ENCODE peak calls at places on chromosomes 1 and 21, in six cellular contexts. B is left ventricle myocardium inferior, P is stomach, M is heart left ventricle, T is heart right ventricle, A is endothelial cell of umbilical vein. E is an unnamed sample.
A peak's percentile ranks its signal among the peaks of the same experiment; 100 is the strongest.

GRCh38 chr1:239630767-239631166 is 244.4 kb downstream of the CHRM3 start:
- DNase-seq in B (no peak), P (no peak), M (no peak), T (no peak), A (no peak), E (no peak)

GRCh38 chr1:50368179-50369007 is 54.9 kb downstream of the DMRTA2 start:
- DNase-seq in B (no peak), P (peak; percentile 42), M (no peak), T (no peak), A (peak; percentile 26), E (peak; percentile 38)

GRCh38 chr1:167161242-167161641 is 59.4 kb upstream of the POU2F1 start:
- DNase-seq in B (no peak), P (no peak), M (no peak), T (no peak), A (no peak), E (no peak)

GRCh38 chr1:230815277-230815676 is 53.0 kb downstream of the C1orf198 start:
- DNase-seq in B (no peak), P (no peak), M (no peak), T (no peak), A (no peak), E (no peak)

GRCh38 chr1:89823679-89824292 is 3.0 kb downstream of the LRRC8D start:
- DNase-seq in B (no peak), P (no peak), M (no peak), T (no peak), A (no peak), E (no peak)

GRCh38 chr1:172906778-172907592 is 143.8 kb downstream of the TNFSF18 start:
- DNase-seq in B (no peak), P (no peak), M (no peak), T (no peak), A (peak; percentile 96), E (no peak)

GRCh38 chr1:158163000-158163947 is 17.4 kb upstream of the CD1D start:
- DNase-seq in B (no peak), P (no peak), M (no peak), T (no peak), A (no peak), E (no peak)

GRCh38 chr1:7223334-7224080 is 438.3 kb downstream of the CAMTA1 start:
- DNase-seq in B (no peak), P (no peak), M (no peak), T (no peak), A (no peak), E (no peak)

GRCh38 chr21:35428489-35428888 is 379.4 kb upstream of the RUNX1 start:
- DNase-seq in B (peak; percentile 32), P (no peak), M (peak; percentile 35), T (peak; percentile 14), A (no peak), E (peak; percentile 34)

GRCh38 chr1:230863449-230863848 is 4.9 kb downstream of the C1orf198 start:
- DNase-seq in B (peak; percentile 42), P (peak; percentile 82), M (no peak), T (no peak), A (no peak), E (peak; percentile 53)

GRCh38 chr1:6511056-6511455 is 19.6 kb upstream of the PLEKHG5 start:
- DNase-seq in B (no peak), P (no peak), M (no peak), T (no peak), A (no peak), E (no peak)

GRCh38 chr1:213440766-213441165 is 389.7 kb downstream of the RPS6KC1 start:
- DNase-seq in B (no peak), P (no peak), M (no peak), T (no peak), A (no peak), E (no peak)

GRCh38 chr1:239719642-239720258 is 333.4 kb downstream of the CHRM3 start:
- DNase-seq in B (no peak), P (no peak), M (no peak), T (no peak), A (no peak), E (no peak)

GRCh38 chr1:14891991-14892390 is 261.6 kb upstream of the TMEM51 start:
- DNase-seq in B (no peak), P (no peak), M (no peak), T (no peak), A (no peak), E (no peak)

GRCh38 chr1:110450928-110451327 is at the start of gene PROK1:
- DNase-seq in B (no peak), P (no peak), M (no peak), T (no peak), A (no peak), E (no peak)

GRCh38 chr1:232477728-232478127 is 152.2 kb downstream of the SIPA1L2 start:
- DNase-seq in B (no peak), P (no peak), M (peak; percentile 31), T (no peak), A (no peak), E (peak; percentile 39)

GRCh38 chr1:180639871-180640270 is 8.0 kb downstream of the XPR1 start:
- DNase-seq in B (no peak), P (no peak), M (no peak), T (no peak), A (no peak), E (no peak)

GRCh38 chr1:116853680-116854191 is 56.0 kb upstream of the PTGFRN start:
- DNase-seq in B (no peak), P (peak; percentile 35), M (no peak), T (no peak), A (peak; percentile 94), E (no peak)

GRCh38 chr1:38964140-38964548 is 22.5 kb upstream of the RHBDL2 start:
- DNase-seq in B (no peak), P (no peak), M (no peak), T (no peak), A (no peak), E (no peak)

DNA sequence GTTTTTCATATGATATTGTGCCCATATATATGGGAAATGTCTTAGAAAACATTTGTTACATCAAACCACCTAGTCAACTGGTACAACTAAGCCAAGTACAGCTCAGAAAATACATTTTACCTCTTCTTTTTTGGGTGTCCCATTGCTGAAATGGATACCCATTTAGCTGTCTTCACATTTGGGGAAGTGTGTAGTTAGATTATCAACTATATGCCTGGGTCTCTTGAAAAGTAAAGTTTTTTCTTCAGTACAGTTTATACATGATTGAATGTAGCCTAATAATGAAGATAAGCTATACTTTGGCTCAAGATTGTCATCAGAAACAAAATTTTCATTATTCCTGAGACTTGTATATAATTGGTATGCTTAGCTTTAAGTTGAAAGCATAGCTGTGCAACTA is 2.0 kb downstream of the AGO3 start:
- DNase-seq in B (no peak), P (no peak), M (no peak), T (no peak), A (no peak), E (no peak)
- TF ChIP-seq CTCF in B (no peak), P (no peak), M (no peak), T (no peak), A (no peak), E (no peak)

DNA sequence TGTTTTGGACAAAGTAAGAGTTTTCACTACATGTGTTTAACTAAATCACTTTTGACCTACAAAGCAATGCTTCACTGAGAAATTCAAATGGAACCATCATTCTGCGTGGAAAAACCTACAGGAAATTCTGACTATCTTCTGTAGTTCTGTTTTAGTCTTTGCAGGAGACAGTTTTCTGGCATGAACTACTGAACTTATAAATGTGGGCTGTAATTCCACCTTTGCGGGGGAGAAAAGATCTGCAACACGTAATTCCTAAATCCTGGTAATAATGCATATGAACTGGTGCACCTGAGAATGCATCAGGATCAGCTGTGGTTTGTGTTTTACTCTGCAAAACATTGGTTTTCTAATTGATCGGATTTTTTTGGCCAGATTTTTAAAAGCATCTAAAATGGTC is 106.0 kb downstream of the VPS13D start:
- DNase-seq in B (no peak), P (no peak), M (no peak), T (no peak), A (no peak), E (no peak)
- H3K4me1 ChIP-seq in B (peaks cover 65% of the 10 kb centered on the region), P (peaks cover 32% of the 10 kb centered on the region), M (peaks cover 47% of the 10 kb centered on the region), T (peaks cover 41% of the 10 kb centered on the region), A (no peaks in the 10 kb centered on the region), E (peaks cover 28% of the 10 kb centered on the region)

DNA sequence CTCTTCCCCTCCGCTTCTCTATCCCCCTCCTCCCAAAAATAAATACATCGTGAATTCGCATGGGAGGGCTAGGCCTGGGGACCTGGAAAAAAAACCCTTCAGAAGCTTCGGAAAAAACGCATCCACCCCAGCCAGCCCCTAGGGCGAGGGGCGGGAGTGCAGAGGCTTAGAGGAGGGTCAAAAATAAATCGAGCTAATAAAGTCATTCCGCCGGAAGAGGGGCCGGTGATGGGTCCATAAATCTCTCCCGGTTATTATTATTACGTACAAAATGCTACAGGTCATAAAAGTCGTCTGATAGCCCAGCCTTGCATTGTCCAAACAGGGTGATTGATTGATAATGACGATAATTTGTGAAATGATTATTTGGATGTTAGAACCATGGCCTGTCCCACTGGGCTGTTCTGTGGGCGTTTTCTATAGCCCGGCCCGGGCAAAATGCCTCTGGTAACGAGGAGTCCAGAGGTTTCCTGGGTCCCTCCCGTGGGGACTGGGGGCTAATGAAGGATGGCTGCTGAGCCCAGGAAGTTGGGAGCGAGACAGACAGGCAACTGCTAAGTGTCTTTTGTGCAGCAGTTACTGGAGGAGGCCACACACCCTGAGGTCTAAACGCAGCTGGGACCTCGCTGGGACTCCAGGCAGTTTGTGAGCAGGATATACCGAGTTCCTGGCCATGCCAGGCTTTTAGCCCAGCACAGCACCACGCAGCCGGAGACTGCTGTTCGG is 179.6 kb downstream of the PRDM16 start:
- DNase-seq in B (no peak), P (no peak), M (no peak), T (no peak), A (no peak), E (no peak)
- H3K27ac ChIP-seq in B (no peak overlapping the region), P (peak overlapping the region; percentile 25), M (peak overlapping the region; percentile 29), T (peak overlapping the region; percentile 26), A (no peak overlapping the region), E (no peak overlapping the region)

GRCh38 chr1:94527447-94528031 is 14.0 kb downstream of the F3 start:
- DNase-seq in B (no peak), P (no peak), M (no peak), T (no peak), A (peak; percentile 20), E (no peak)

GRCh38 chr1:94528271-94528670 is 13.3 kb downstream of the F3 start:
- DNase-seq in B (no peak), P (no peak), M (no peak), T (no peak), A (no peak), E (no peak)

GRCh38 chr1:94526581-94526980 is 15.0 kb downstream of the F3 start:
- DNase-seq in B (no peak), P (no peak), M (no peak), T (no peak), A (no peak), E (no peak)

GRCh38 chr1:94526152-94526551 is 15.4 kb downstream of the F3 start:
- DNase-seq in B (no peak), P (no peak), M (no peak), T (no peak), A (no peak), E (no peak)

DNA sequence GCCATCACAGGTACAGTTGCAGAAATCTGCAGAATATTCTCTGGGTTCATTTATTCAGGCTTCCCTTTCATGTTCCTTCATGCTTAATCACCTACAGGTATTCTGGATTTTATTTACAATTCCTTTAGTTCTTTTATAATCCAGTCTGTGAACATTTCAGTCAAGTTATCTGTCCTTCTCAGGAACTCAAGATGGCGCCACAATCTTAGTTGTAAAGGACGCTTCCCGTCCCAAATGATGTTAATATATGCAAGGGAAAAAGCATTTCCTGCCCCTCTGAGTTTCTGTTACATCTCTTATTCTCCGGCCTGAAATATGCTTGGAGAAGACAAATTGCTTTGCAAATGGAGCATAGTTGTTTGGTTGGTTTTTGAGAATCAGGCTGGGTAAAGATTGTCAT is 19.3 kb downstream of the F3 start:
- DNase-seq in B (no peak), P (no peak), M (no peak), T (no peak), A (peak; percentile 52), E (no peak)
- TF ChIP-seq CTCF in B (peak; percentile 62), P (peak; percentile 16), M (peak; percentile 64), T (peak; percentile 65), A (peak; percentile 28), E (no peak)

E was measured in lung.